ENCODE peak calls at places on chromosomes 7 and 10, in five cellular contexts. G is ovary, N is spleen, Y is AG04450, T is neural crest cell. K is an unnamed sample.

GRCh38 chr10:35641430-35642015 is 573 bp downstream of the FZD8 start:
- DNase-seq in G (peak; percentile 36), N (no peak), Y (no peak), T (peak; percentile 26), K (peak; percentile 29)

GRCh38 chr10:89207181-89207800 is at the start of gene CH25H:
- DNase-seq in G (peak; percentile 77), N (no peak), Y (no peak), T (peak; percentile 51), K (peak; percentile 94)

GRCh38 chr10:55746002-55746401 is 615.1 kb downstream of the ZWINT start:
- DNase-seq in G (no peak), N (no peak), Y (no peak), T (no peak), K (no peak)

GRCh38 chr7:33050425-33051318 is 11.9 kb downstream of the NT5C3A start:
- DNase-seq in G (no peak), N (no peak), Y (no peak), T (no peak), K (peak; percentile 68)

GRCh38 chr10:3754727-3755439 is 30.1 kb downstream of the KLF6 start:
- DNase-seq in G (no peak), N (no peak), Y (no peak), T (no peak), K (peak; percentile 85)

GRCh38 chr7:36496576-36496975 is 106.9 kb downstream of the ANLN start:
- DNase-seq in G (no peak), N (no peak), Y (no peak), T (no peak), K (no peak)

GRCh38 chr10:133297504-133297903 is 11.2 kb downstream of the TUBGCP2 start:
- DNase-seq in G (no peak), N (no peak), Y (no peak), T (no peak), K (no peak)

GRCh38 chr7:73977626-73978618 is 50.1 kb upstream of the ELN start:
- DNase-seq in G (no peak), N (peak; percentile 47), Y (no peak), T (no peak), K (no peak)

GRCh38 chr10:87942884-87943527 is 79.6 kb downstream of the PTEN start:
- DNase-seq in G (no peak), N (no peak), Y (no peak), T (no peak), K (no peak)

GRCh38 chr7:78073470-78074382 is 275.2 kb downstream of the PHTF2 start:
- DNase-seq in G (no peak), N (no peak), Y (no peak), T (no peak), K (no peak)

GRCh38 chr10:97426776-97427570 is 982 bp downstream of the PGAM1 start:
- DNase-seq in G (no peak), N (no peak), Y (no peak), T (no peak), K (no peak)

GRCh38 chr7:139570626-139571025 is 47.1 kb downstream of the CLEC2L start:
- DNase-seq in G (no peak), N (no peak), Y (no peak), T (no peak), K (no peak)

GRCh38 chr10:79093658-79094411 is 25.1 kb downstream of the ZMIZ1 start:
- DNase-seq in G (peak; percentile 64), N (no peak), Y (no peak), T (no peak), K (peak; percentile 45)

GRCh38 chr10:75253281-75254220 is 17.8 kb upstream of the COMTD1 start:
- DNase-seq in G (no peak), N (no peak), Y (no peak), T (no peak), K (no peak)

GRCh38 chr10:121284952-121285351 is 313.3 kb downstream of the FGFR2 start:
- DNase-seq in G (no peak), N (no peak), Y (no peak), T (no peak), K (no peak)

GRCh38 chr10:76583711-76584161 is 1053.9 kb downstream of the KCNMA1 start:
- DNase-seq in G (no peak), N (no peak), Y (peak; percentile 66), T (no peak), K (peak; percentile 87)

GRCh38 chr7:92877367-92877766 is 41.0 kb upstream of the CDK6 start:
- DNase-seq in G (no peak), N (no peak), Y (no peak), T (no peak), K (no peak)

GRCh38 chr7:7257899-7258692 is 75.8 kb downstream of the C1GALT1 start:
- DNase-seq in G (no peak), N (no peak), Y (no peak), T (no peak), K (no peak)

GRCh38 chr10:70751356-70751755 is 33.8 kb downstream of the TBATA start:
- DNase-seq in G (no peak), N (peak; percentile 56), Y (no peak), T (no peak), K (no peak)

GRCh38 chr10:110137142-110137545 is 70.3 kb upstream of the MXI1 start:
- DNase-seq in G (no peak), N (no peak), Y (peak; percentile 48), T (no peak), K (peak; percentile 83)

GRCh38 chr10:73910401-73910763 is 550 bp upstream of the PLAU start:
- DNase-seq in G (no peak), N (no peak), Y (no peak), T (no peak), K (no peak)

GRCh38 chr7:41051062-41051461 is 651.8 kb downstream of the INHBA start:
- DNase-seq in G (no peak), N (no peak), Y (no peak), T (no peak), K (no peak)

GRCh38 chr7:100493476-100494264 is 9.9 kb downstream of the NYAP1 start:
- DNase-seq in G (peak; percentile 64), N (peak; percentile 89), Y (no peak), T (no peak), K (no peak)

GRCh38 chr10:110006358-110007170 is 1.2 kb upstream of the ADD3 start:
- DNase-seq in G (no peak), N (no peak), Y (no peak), T (no peak), K (peak; percentile 84)

GRCh38 chr10:89666138-89666537 is 21.1 kb upstream of the PANK1 start:
- DNase-seq in G (no peak), N (no peak), Y (no peak), T (no peak), K (no peak)

GRCh38 chr7:22662031-22662430 is 65.0 kb upstream of the IL6 start:
- DNase-seq in G (no peak), N (no peak), Y (no peak), T (no peak), K (no peak)

GRCh38 chr7:115087437-115087836 is 165.5 kb downstream of the MDFIC start:
- DNase-seq in G (no peak), N (no peak), Y (peak; percentile 75), T (no peak), K (peak; percentile 93)

GRCh38 chr10:96665306-96665705 is 55.0 kb downstream of the PIK3AP1 start:
- DNase-seq in G (no peak), N (no peak), Y (no peak), T (no peak), K (peak; percentile 18)

GRCh38 chr10:103696411-103697145 is 158.8 kb downstream of the SH3PXD2A start:
- DNase-seq in G (no peak), N (peak; percentile 81), Y (peak; percentile 58), T (no peak), K (peak; percentile 89)
- TF ChIP-seq CTCF in G (no peak), N (no peak), Y (peak; percentile 72), T (peak; percentile 21), K (peak; percentile 65)

DNA sequence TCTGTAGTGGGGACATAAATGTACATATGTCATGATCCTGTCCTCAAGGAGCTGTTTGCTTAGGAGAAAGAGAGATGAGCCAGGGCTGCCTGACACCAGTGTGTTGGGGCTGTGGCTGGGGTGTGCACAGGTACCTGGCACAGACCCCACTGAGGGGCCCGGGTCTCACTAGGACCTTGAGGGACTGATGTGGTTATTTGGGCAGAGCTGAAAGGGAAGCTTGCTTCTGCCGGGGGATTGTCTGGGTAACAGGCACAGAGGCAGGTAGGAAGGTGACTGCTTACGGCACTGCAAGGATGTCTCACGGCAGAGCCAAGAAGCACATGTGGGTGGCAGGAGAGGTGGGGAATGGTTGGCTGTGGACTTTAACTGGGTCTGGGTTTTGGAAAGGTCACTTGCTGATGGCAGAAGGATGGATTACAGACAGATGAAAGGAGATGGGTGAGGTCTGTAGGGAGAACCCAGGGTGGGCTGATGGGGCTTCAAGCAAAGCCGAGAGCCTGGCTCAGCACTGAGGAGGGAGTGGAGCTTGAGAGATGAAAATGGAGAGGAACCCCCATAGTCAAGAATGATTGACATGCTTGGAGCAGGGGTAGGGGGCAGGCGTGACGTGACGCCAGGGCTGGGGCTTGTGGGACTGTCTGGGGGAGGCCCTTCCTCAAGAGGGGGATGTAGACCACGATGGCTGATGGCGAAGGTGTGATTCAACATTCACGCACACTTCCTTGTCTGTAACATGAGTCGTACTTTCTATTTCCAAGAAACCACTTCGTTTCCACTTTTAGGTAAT is 207.7 kb upstream of the SHH start:
- DNase-seq in G (no peak), N (no peak), Y (no peak), T (no peak), K (no peak)
- TF ChIP-seq CTCF in G (no peak), N (no peak), Y (no peak), T (no peak), K (no peak)

DNA sequence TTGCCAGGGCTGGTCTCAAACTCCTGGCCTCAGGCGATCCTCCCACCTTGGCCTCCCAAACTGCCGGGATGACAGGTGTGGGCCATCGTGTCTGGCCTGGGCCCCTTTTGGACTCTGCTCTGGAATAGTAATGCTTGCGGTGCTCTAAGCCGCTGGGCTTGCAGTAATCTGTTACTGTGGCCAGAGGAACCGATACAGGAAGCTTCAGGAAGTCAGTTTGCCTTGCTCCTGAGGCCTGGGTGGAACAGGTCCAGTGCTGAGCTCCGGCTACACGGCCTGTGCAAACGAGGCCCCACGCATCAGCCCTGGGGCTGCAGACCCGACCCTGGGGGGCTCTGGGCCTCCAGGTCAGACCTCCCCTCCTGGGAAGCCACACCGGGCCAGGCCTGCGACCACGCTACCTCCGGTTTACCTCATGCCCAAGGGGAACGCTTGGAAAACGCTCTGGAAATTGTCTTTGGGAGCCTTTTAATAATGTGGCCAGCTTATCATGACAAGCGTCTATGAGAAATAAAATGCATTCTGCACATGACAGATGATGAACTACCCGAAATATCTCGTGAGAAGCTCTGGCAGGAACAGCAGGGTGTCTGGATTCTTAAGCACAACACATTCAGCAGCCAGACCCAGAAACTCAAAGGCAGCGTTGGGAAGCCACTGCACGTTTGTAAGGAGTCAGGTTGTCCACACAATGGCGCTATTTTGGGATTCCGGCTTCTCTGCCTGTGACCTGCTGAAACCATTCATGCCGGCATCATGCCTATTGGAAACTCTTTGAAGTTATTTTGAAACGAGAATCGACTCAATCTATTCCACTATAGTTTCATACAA is 10.1 kb upstream of the ADAP1 start:
- DNase-seq in G (peak; percentile 52), N (peak; percentile 73), Y (no peak), T (no peak), K (peak; percentile 55)
- TF ChIP-seq CTCF in G (no peak), N (no peak), Y (peak; percentile 32), T (peak; percentile 30), K (peak; percentile 9)

DNA sequence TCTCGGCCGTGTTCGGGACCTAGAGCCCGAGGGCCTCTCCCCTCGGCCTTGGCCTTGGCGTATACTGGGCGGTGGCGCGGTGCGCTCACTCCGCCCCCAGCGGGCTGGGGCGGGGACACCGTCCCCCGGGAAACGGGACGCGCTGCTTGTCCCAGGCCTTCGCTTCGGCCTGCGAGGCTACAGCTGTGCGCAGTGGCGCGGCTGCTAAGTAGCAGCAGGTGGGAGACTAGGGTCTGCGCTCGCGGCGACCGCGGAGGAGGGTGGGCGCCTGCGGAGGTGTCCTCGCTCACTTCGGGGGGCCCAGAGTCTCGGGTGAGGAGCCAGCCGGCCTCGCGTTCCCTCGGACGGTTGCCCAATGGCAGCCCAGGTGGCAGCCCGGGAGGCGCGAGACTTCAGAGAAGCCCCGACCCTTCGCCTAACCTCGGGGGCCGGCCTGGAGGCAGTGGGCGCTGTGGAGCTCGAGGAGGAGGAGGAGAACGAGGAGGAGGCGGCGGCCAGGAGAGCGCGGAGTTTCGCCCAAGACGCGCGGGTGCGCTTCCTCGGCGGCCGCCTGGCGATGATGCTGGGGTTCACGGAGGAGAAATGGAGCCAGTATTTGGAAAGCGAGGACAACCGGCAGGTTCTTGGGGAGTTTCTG is at the start of gene DNAH11:
- DNase-seq in G (no peak), N (peak; percentile 77), Y (no peak), T (peak; percentile 50), K (peak; percentile 24)
- TF ChIP-seq CTCF in G (no peak), N (no peak), Y (no peak), T (no peak), K (no peak)

K was measured in foreskin fibroblast.